ENCODE peak calls at places on chromosomes 13 and 19, in six cellular contexts. J is ovary, T is IMR-90, D is MM.1S, M is cardiac muscle cell, X is body of pancreas. R is an unnamed sample. For H3K4me1, the result is how much of the 10 kb centered on the place peaks cover.

GRCh38 chr13:63741029-63741813 is 2325.6 kb upstream of the PCDH20 start:
- DNase-seq in J (no peak), X (no peak), M (no peak), T (no peak), D (no peak), R (no peak)

GRCh38 chr13:50400035-50400726 is 384.9 kb downstream of the KCNRG start:
- DNase-seq in X (no peak), D (peak), T (peak), J (no peak), M (peak), R (no peak)

GRCh38 chr13:53382008-53382407 is 353.4 kb downstream of the OLFM4 start:
- DNase-seq in D (no peak), J (no peak), T (no peak), X (no peak), M (peak), R (no peak)

GRCh38 chr13:47463726-47464125 is 537.3 kb downstream of the SUCLA2 start:
- DNase-seq in T (peak), D (no peak), J (no peak), M (no peak), X (no peak), R (no peak)

GRCh38 chr13:32910530-32910929 is 105.7 kb upstream of the KL start:
- DNase-seq in T (no peak), D (no peak), J (no peak), X (no peak), M (no peak), R (no peak)

GRCh38 chr19:35436477-35437141 is 11.4 kb upstream of the FFAR2 start:
- DNase-seq in J (peak), T (no peak), X (peak), M (peak), D (no peak), R (no peak)

GRCh38 chr13:32472194-32472621 is 44.3 kb upstream of the N4BP2L1 start:
- DNase-seq in M (no peak), J (no peak), T (no peak), D (peak), X (no peak), R (no peak)

GRCh38 chr13:76552373-76552772 is 333.8 kb downstream of the KCTD12 start:
- DNase-seq in X (no peak), M (no peak), J (no peak), T (no peak), D (no peak), R (no peak)

GRCh38 chr19:42174188-42174587 is 41.9 kb upstream of the POU2F2 start:
- DNase-seq in D (no peak), M (no peak), T (no peak), X (no peak), J (no peak), R (no peak)

GRCh38 chr19:4295972-4296771 is 6.0 kb downstream of the TMIGD2 start:
- DNase-seq in X (no peak), D (no peak), T (no peak), J (no peak), M (no peak), R (no peak)

GRCh38 chr19:45876411-45877197 is 9.3 kb downstream of the IRF2BP1 start:
- DNase-seq in D (no peak), X (peak), J (no peak), M (peak), T (peak), R (no peak)

GRCh38 chr19:3499738-3500428 is 591 bp downstream of the DOHH start:
- DNase-seq in X (no peak), T (no peak), J (no peak), D (peak), M (no peak), R (no peak)

GRCh38 chr19:35090795-35091214 is 24.8 kb upstream of the FXYD3 start:
- DNase-seq in D (peak), M (no peak), J (no peak), X (peak), T (no peak), R (no peak)

GRCh38 chr13:70747305-70747704 is 639.1 kb upstream of the KLHL1 start:
- DNase-seq in M (no peak), D (no peak), J (no peak), X (no peak), T (no peak), R (no peak)

GRCh38 chr19:38183227-38183914 is 40.7 kb downstream of the DPF1 start:
- DNase-seq in M (peak), D (no peak), T (no peak), J (peak), X (no peak), R (no peak)

GRCh38 chr19:16325671-16326400 is 1.2 kb downstream of the KLF2 start:
- DNase-seq in D (peak), M (peak), J (peak), T (no peak), X (no peak), R (no peak)

GRCh38 chr19:49391581-49392399 is 3.7 kb downstream of the KASH5 start:
- DNase-seq in M (peak), T (peak), D (peak), X (peak), J (peak), R (no peak)

GRCh38 chr13:23349127-23349897 is 84.2 kb downstream of the SACS start:
- DNase-seq in M (no peak), J (no peak), D (no peak), X (no peak), T (no peak), R (no peak)

GRCh38 chr13:37209621-37210020 is 104.2 kb upstream of the CSNK1A1L start:
- DNase-seq in M (no peak), D (no peak), J (no peak), X (no peak), T (peak), R (no peak)

GRCh38 chr13:114298866-114299265 is 15.4 kb upstream of the CHAMP1 start:
- DNase-seq in X (no peak), M (no peak), D (no peak), T (no peak), J (no peak), R (no peak)

GRCh38 chr19:46818812-46819211 is 30.4 kb upstream of the SLC1A5 start:
- DNase-seq in J (no peak), D (peak), X (no peak), T (peak), M (no peak), R (no peak)

GRCh38 chr13:94550030-94550738 is 45.8 kb downstream of the TGDS start:
- DNase-seq in X (peak), D (no peak), T (peak), M (no peak), J (no peak), R (no peak)

GRCh38 chr13:89695343-89696257 is 1651.9 kb upstream of the MIR17HG start:
- DNase-seq in J (no peak), X (peak), T (peak), D (peak), M (peak), R (no peak)

GRCh38 chr19:40798997-40799557 is at the start of gene EGLN2:
- DNase-seq in M (no peak), X (no peak), D (no peak), T (no peak), J (no peak), R (no peak)

GRCh38 chr13:64482373-64482772 is 2747.8 kb downstream of the PCDH9 start:
- DNase-seq in D (no peak), J (no peak), T (no peak), M (no peak), X (no peak), R (no peak)

GRCh38 chr19:44284968-44285367 is 19.9 kb downstream of the ZNF235 start:
- DNase-seq in T (no peak), X (no peak), D (no peak), M (no peak), J (no peak), R (no peak)

GRCh38 chr19:44278181-44278690 is 18.6 kb downstream of the ZNF233 start:
- DNase-seq in M (no peak), J (no peak), X (no peak), D (no peak), T (peak), R (no peak)

GRCh38 chr19:44282846-44283245 is 22.0 kb downstream of the ZNF235 start:
- DNase-seq in D (no peak), X (no peak), J (no peak), M (no peak), T (peak), R (no peak)

GRCh38 chr19:44277331-44277730 is 17.6 kb downstream of the ZNF233 start:
- DNase-seq in M (no peak), T (no peak), J (no peak), X (no peak), D (no peak), R (no peak)

GRCh38 chr19:44280916-44281315 is 21.2 kb downstream of the ZNF233 start:
- DNase-seq in T (no peak), D (no peak), M (no peak), J (no peak), X (no peak), R (no peak)
- H3K4me3 ChIP-seq in T (no peak), D (no peak), M (no peak), J (no peak), X (no peak), R (no peak)

GRCh38 chr19:2237051-2237868 is 636 bp downstream of the SF3A2 start:
- DNase-seq in J (no peak), X (no peak), D (no peak), M (no peak), T (no peak), R (no peak)
- H3K4me1 ChIP-seq in J (under half), X (half or more), D (under half), M (under half), T (under half), R (half or more)

GRCh38 chr13:112983042-112983305 is 14.0 kb downstream of the MCF2L start:
- DNase-seq in J (no peak), T (no peak), M (no peak), X (no peak), D (no peak), R (no peak)

GRCh38 chr13:112983428-112984196 is 14.6 kb downstream of the MCF2L start:
- DNase-seq in X (peak), D (no peak), T (no peak), M (peak), J (no peak), R (no peak)

GRCh38 chr13:112980441-112980840 is 11.4 kb downstream of the MCF2L start:
- DNase-seq in X (no peak), J (no peak), T (no peak), M (no peak), D (no peak), R (no peak)

GRCh38 chr13:112981361-112981905 is 12.4 kb downstream of the MCF2L start:
- DNase-seq in M (no peak), J (no peak), T (no peak), X (no peak), D (no peak), R (no peak)

DNA sequence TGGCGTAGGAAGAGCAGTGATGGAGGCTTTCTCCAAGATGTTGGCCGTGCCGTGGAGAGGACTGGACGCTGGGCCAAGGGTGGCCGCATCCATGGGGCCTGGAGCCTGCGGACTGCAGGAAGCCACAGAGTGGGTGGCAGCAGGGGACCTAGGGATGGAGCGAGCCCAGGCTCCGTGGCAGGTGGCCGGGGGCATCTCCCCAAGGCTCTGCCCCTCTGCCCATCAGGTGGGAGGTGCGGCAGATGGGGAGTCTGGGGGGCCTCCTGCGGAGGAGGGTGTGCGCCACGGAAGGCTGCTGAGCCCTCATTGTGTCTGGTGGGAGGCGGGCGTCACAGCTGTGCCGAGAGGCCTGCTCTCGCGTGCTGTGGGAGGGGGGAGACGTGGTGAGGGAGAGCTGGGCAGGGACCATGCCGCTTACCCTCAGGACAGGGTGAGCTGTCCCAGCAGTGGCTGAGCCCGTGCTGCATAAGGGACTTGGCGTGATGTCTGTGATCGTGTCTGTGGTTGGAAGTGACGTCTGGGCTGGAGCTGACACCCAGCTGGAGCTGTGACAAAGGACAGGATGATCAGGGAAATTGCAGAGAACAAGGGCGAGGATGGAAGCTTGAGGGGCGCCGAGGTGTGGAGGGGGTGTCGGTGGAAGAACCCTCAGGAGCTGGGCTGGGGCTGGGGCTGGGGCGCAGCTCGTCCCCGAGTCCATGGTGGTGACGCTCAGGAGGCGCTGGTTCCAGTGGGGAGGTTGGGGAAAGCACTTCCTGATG is 13.4 kb downstream of the MCF2L start:
- DNase-seq in M (no peak), J (no peak), X (no peak), D (no peak), T (no peak), R (no peak)
- H3K4me3 ChIP-seq in M (no peak), J (no peak), X (no peak), D (no peak), T (no peak), R (no peak)

DNA sequence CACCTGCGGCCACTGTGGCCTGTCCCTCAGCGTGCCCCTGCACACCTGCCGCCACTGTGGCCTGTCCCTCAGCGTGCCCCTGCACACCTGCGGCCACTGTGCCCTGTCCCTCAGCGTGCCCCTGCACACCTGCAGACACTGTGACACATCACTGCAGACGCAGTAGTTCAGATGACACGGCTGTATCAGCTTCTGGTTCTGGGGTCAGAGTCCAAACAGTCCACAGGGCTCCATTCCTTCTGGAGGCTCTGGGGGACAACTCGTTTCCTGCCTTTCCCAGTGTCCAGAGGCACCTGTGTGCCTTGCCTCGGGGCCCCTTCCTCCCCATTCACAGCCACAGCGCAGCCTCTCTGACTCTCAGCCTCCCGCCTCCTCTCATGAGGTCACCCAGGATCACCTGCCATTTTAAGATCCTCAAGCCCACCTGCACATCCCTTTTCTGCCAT is 5.5 kb downstream of the SF3A2 start:
- DNase-seq in X (no peak), T (no peak), D (no peak), J (no peak), M (no peak), R (no peak)
- H3K4me1 ChIP-seq in X (half or more), T (under half), D (under half), J (under half), M (under half), R (half or more)

GRCh38 chr19:1390594-1391423 is 7.1 kb downstream of the NDUFS7 start:
- DNase-seq in D (no peak), X (no peak), J (no peak), M (no peak), T (no peak), R (no peak)
- H3K4me3 ChIP-seq in D (no peak), X (no peak), J (no peak), M (no peak), T (no peak), R (no peak)

DNA sequence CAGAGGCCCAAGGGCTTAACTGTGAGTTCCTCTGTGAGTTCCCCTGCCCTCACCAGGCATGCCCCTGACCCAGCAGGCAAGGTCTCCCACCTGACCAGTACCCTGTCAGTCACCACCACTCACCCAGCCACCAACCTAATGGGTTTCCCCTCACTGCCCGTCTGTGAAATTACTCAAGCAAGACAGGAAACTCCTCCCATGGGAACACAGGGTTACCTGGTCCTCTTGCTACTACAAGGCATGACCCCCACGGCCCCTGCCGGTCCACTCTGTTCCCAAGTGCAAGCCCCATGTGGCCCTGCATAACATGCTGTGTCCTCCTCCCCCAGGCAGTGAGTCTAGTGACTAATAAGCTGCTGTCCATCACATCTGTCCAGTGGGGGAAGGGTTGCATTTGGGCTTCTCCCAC is 8.0 kb upstream of the DHRS12 start:
- DNase-seq in M (no peak), X (no peak), D (no peak), J (no peak), T (no peak), R (no peak)
- H3K4me1 ChIP-seq in M (under half), X (under half), D (under half), J (under half), T (under half), R (under half)

GRCh38 chr19:7595466-7596133 is at the start of gene CAMSAP3:
- DNase-seq in J (no peak), X (peak), T (no peak), M (peak), D (peak), R (no peak)

GRCh38 chr19:7597689-7598088 is 2.0 kb downstream of the CAMSAP3 start:
- DNase-seq in M (no peak), D (no peak), J (no peak), X (no peak), T (no peak), R (no peak)

GRCh38 chr19:7600721-7601120 is 5.1 kb downstream of the CAMSAP3 start:
- DNase-seq in J (no peak), T (no peak), M (no peak), D (no peak), X (no peak), R (no peak)

GRCh38 chr19:7598180-7598579 is 2.5 kb downstream of the CAMSAP3 start:
- DNase-seq in J (no peak), M (no peak), T (no peak), D (no peak), X (no peak), R (no peak)

DNA sequence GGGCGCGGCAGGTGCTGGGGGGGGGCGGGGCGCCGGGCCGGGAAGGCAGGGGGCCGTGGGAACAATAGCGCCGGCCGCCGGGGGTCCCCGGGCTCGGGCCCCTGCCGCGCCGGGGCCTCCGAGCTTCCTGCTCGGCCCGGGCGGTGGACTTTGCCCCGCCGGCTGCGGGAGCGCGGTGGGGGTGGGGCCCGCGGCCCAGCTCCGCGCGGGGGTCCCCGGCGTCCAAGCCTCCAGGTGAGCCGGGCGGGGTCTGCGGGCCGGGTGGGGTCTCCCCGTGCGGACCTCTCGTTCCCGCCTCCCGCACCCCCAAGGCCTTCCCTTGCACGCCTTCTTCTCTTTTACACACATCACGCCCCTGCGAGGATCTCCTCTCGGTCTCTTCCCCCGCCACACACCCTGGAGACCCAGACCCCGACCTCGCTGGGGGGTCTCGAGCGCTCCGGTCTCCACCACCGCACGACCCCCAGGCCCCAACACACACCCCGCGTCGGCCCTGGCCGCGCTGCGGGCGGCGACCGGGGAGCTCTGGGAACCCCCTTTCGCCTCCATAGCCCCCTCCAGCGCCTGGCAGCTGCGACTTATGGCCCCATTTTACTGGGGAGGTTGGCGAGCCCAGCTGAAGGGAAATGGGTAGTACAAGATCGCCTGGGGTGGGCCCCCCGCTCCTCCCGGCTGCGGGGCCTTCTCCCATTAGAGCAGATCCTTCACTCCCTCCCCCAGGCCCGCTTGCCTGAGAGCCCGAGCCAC is 701 bp downstream of the CAMSAP3 start:
- DNase-seq in T (no peak), J (no peak), D (no peak), X (no peak), M (no peak), R (no peak)
- H3K4me3 ChIP-seq in T (no peak), J (peak), D (no peak), X (peak), M (peak), R (peak)

GRCh38 chr13:91166714-91167511 is 180.6 kb upstream of the MIR17HG start:
- DNase-seq in X (no peak), T (no peak), J (no peak), M (no peak), D (no peak), R (no peak)
- H3K4me1 ChIP-seq in X (under half), T (under half), J (under half), M (under half), D (under half), R (under half)

R was measured in thoracic aorta.